ENCODE peak calls at places on chromosomes 12 and 14, in six cellular contexts. A is A549, W is ovary, E is breast epithelium, F is testis, B is left lung. P is an unnamed sample.
A peak's percentile ranks its signal among the peaks of the same experiment; 100 is the strongest.

GRCh38 chr12:6341439-6342139 is at the start of gene TNFRSF1A:
- DNase-seq in F (peak; percentile 87), W (peak; percentile 76), E (peak; percentile 72), A (peak; percentile 91), B (peak; percentile 84), P (peak; percentile 80)

GRCh38 chr14:32078794-32079663 is 1.9 kb downstream of the ARHGAP5 start:
- DNase-seq in E (no peak), F (no peak), B (no peak), A (peak; percentile 24), W (no peak), P (no peak)

GRCh38 chr12:126093911-126094310 is 1028.7 kb downstream of the AACS start:
- DNase-seq in W (no peak), E (no peak), A (peak; percentile 11), F (peak; percentile 62), B (no peak), P (no peak)

GRCh38 chr12:89346741-89347324 is 5.5 kb downstream of the DUSP6 start:
- DNase-seq in E (no peak), B (no peak), W (no peak), F (no peak), A (no peak), P (no peak)

GRCh38 chr14:69135133-69135532 is 17.8 kb downstream of the DCAF5 start:
- DNase-seq in F (no peak), A (no peak), E (no peak), B (no peak), W (no peak), P (no peak)

GRCh38 chr12:132222808-132223173 is 78.5 kb downstream of the NOC4L start:
- DNase-seq in F (no peak), B (no peak), A (no peak), W (no peak), E (no peak), P (no peak)

GRCh38 chr14:104230119-104230885 is 91.9 kb downstream of the KIF26A start:
- DNase-seq in W (no peak), A (no peak), F (no peak), E (no peak), B (peak; percentile 57), P (no peak)

GRCh38 chr14:65242732-65243134 is 140.4 kb upstream of the MAX start:
- DNase-seq in B (no peak), E (no peak), A (peak; percentile 83), W (no peak), F (no peak), P (no peak)

GRCh38 chr12:42118136-42118879 is 26.4 kb downstream of the GXYLT1 start:
- DNase-seq in A (no peak), E (no peak), B (no peak), W (no peak), F (no peak), P (no peak)

GRCh38 chr12:32502693-32503510 is 103.5 kb downstream of the FGD4 start:
- DNase-seq in E (peak; percentile 34), W (no peak), F (peak; percentile 65), B (no peak), A (no peak), P (peak; percentile 70)

GRCh38 chr12:71183018-71183417 is 25.2 kb upstream of the TSPAN8 start:
- DNase-seq in E (no peak), F (no peak), W (peak; percentile 23), A (no peak), B (no peak), P (no peak)

GRCh38 chr14:56334458-56334857 is 216.2 kb downstream of the PELI2 start:
- DNase-seq in E (no peak), A (no peak), B (no peak), F (no peak), W (no peak), P (no peak)

GRCh38 chr14:92143962-92144361 is 22.2 kb downstream of the CPSF2 start:
- DNase-seq in B (no peak), W (no peak), A (no peak), F (no peak), E (no peak), P (no peak)

GRCh38 chr12:50765325-50765911 is 1.5 kb downstream of the ATF1 start:
- DNase-seq in B (no peak), A (peak; percentile 80), E (no peak), F (peak; percentile 67), W (peak; percentile 16), P (peak; percentile 57)

GRCh38 chr12:47882796-47883546 is 21.8 kb downstream of the VDR start:
- DNase-seq in E (peak; percentile 62), B (peak; percentile 88), A (no peak), F (peak; percentile 58), W (no peak), P (no peak)

GRCh38 chr14:80850197-80850814 is 91.2 kb downstream of the CEP128 start:
- DNase-seq in A (peak; percentile 52), W (no peak), B (no peak), F (no peak), E (no peak), P (no peak)

GRCh38 chr14:39395555-39396254 is 36.5 kb downstream of the FBXO33 start:
- DNase-seq in F (no peak), A (no peak), B (no peak), E (no peak), W (no peak), P (no peak)

GRCh38 chr12:42332301-42332894 is 6.4 kb downstream of the PPHLN1 start:
- DNase-seq in B (no peak), A (peak; percentile 66), F (peak; percentile 64), E (no peak), W (no peak), P (no peak)

GRCh38 chr12:23185346-23185745 is 560.4 kb downstream of the ETNK1 start:
- DNase-seq in F (no peak), W (no peak), E (no peak), A (no peak), B (no peak), P (no peak)

GRCh38 chr14:101400815-101401214 is 160.5 kb upstream of the DIO3 start:
- DNase-seq in W (no peak), F (no peak), A (no peak), B (no peak), E (no peak), P (no peak)

GRCh38 chr14:65286443-65286842 is 126.1 kb upstream of the FUT8 start:
- DNase-seq in A (peak; percentile 23), W (no peak), F (no peak), E (no peak), B (no peak), P (no peak)

GRCh38 chr12:97921957-97922722 is 459.5 kb downstream of the RMST start:
- DNase-seq in A (no peak), E (no peak), W (no peak), B (no peak), F (no peak), P (no peak)

GRCh38 chr12:66500094-66500493 is 178.8 kb downstream of the GRIP1 start:
- DNase-seq in W (no peak), E (no peak), B (no peak), F (no peak), A (no peak), P (no peak)

GRCh38 chr12:104623920-104624319 is 167.2 kb downstream of the CHST11 start:
- DNase-seq in B (no peak), A (no peak), E (no peak), F (no peak), W (no peak), P (no peak)

GRCh38 chr12:53659609-53660008 is 16.3 kb downstream of the ATP5MC2 start:
- DNase-seq in B (no peak), E (no peak), W (no peak), A (no peak), F (no peak), P (no peak)
- H3K4me3 ChIP-seq in B (no peak overlapping the region), E (peak overlapping the region; percentile 35), W (no peak overlapping the region), A (peak overlapping the region; percentile 19), F (no peak overlapping the region), P (peak overlapping the region; percentile 53)

GRCh38 chr12:62604856-62605255 is 138.2 kb downstream of the MON2 start:
- DNase-seq in W (no peak), F (no peak), E (no peak), B (no peak), A (peak; percentile 57), P (no peak)

GRCh38 chr12:62605972-62606371 is 139.3 kb downstream of the MON2 start:
- DNase-seq in W (no peak), A (no peak), B (no peak), F (no peak), E (no peak), P (no peak)

GRCh38 chr12:62603811-62604098 is 137.1 kb downstream of the MON2 start:
- DNase-seq in B (peak; percentile 91), W (no peak), F (no peak), A (no peak), E (no peak), P (no peak)

GRCh38 chr12:62603061-62603810 is 136.6 kb downstream of the MON2 start:
- DNase-seq in F (peak; percentile 90), B (peak; percentile 96), A (peak; percentile 89), W (peak; percentile 86), E (peak; percentile 82), P (peak; percentile 80)

GRCh38 chr12:62604373-62604772 is 137.7 kb downstream of the MON2 start:
- DNase-seq in B (no peak), A (no peak), W (no peak), E (no peak), F (no peak), P (no peak)
- H3K4me3 ChIP-seq in B (peak overlapping the region; percentile 76), A (peak overlapping the region; percentile 65), W (peak overlapping the region; percentile 54), E (peak overlapping the region; percentile 85), F (peak overlapping the region; percentile 95), P (peak overlapping the region; percentile 82)

GRCh38 chr12:15688202-15688736 is 100.9 kb downstream of the EPS8 start:
- DNase-seq in W (peak; percentile 71), E (no peak), F (peak; percentile 58), A (peak; percentile 76), B (peak; percentile 60), P (peak; percentile 55)
- H3K4me3 ChIP-seq in W (peak overlapping the region; percentile 2), E (peak overlapping the region; percentile 45), F (peak overlapping the region; percentile 32), A (no peak overlapping the region), B (no peak overlapping the region), P (no peak overlapping the region)

DNA sequence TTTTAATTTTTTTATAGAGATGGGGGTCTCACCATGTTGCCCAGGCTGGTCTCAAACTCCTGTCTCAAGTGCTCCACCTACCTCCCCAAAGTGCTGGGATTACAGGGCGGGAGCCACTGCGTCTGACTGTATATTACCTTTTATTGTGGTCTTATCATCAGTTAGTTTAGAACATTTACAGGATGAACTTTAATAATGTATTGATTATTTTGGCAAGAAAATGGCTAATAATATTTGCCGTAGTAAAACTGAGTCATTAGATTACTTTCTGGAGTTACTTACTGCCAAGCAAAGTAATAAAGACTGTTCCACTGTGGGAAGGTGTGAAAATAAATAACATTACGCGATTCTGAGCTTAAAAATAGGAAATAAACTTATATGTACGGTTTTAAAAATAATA is 21.9 kb upstream of the KDM2B start:
- DNase-seq in B (no peak), W (no peak), F (no peak), E (no peak), A (no peak), P (no peak)
- H3K4me3 ChIP-seq in B (no peak overlapping the region), W (no peak overlapping the region), F (no peak overlapping the region), E (no peak overlapping the region), A (no peak overlapping the region), P (no peak overlapping the region)

GRCh38 chr12:95203477-95203843 is 13.8 kb downstream of the FGD6 start:
- DNase-seq in B (no peak), A (no peak), E (no peak), F (no peak), W (no peak), P (no peak)
- H3K4me3 ChIP-seq in B (no peak overlapping the region), A (peak overlapping the region; percentile 35), E (no peak overlapping the region), F (no peak overlapping the region), W (no peak overlapping the region), P (no peak overlapping the region)

GRCh38 chr12:117023998-117024960 is 74.9 kb downstream of the TESC start:
- DNase-seq in W (no peak), B (no peak), A (no peak), E (no peak), F (peak; percentile 7), P (no peak)
- H3K4me3 ChIP-seq in W (no peak overlapping the region), B (no peak overlapping the region), A (no peak overlapping the region), E (no peak overlapping the region), F (no peak overlapping the region), P (no peak overlapping the region)